ENCODE peak calls at places on chromosomes 2 and 18, in six cellular contexts. Q, U, J, X, Y and V are unnamed samples.

GRCh38 chr18:66419400-66419799 is 184.5 kb downstream of the CDH19 start:
- DNase-seq in Q (no peak), X (no peak), U (no peak), J (no peak), Y (no peak), V (no peak)

GRCh38 chr2:102103992-102104871 is 38.3 kb upstream of the IL1R1 start:
- DNase-seq in X (no peak), J (no peak), Q (peak), Y (peak), U (no peak), V (no peak)

GRCh38 chr2:223618172-223619035 is 16.2 kb upstream of the SCG2 start:
- DNase-seq in Y (no peak), U (peak), J (no peak), X (peak), Q (no peak), V (peak)

GRCh38 chr2:234437642-234438321 is 59.1 kb downstream of the ARL4C start:
- DNase-seq in Q (no peak), J (no peak), U (no peak), X (no peak), Y (no peak), V (no peak)

GRCh38 chr2:33784488-33784887 is 185.4 kb upstream of the FAM98A start:
- DNase-seq in X (no peak), Q (no peak), Y (no peak), U (no peak), J (no peak), V (no peak)

GRCh38 chr18:20971886-20972267 is 139.7 kb downstream of the ROCK1 start:
- DNase-seq in Y (peak), U (no peak), X (no peak), J (no peak), Q (peak), V (peak)

GRCh38 chr2:217151509-217152206 is 291.8 kb upstream of the TNP1 start:
- DNase-seq in Q (no peak), U (no peak), Y (peak), X (no peak), J (peak), V (peak)

GRCh38 chr18:73235491-73235890 is 367.7 kb upstream of the NETO1 start:
- DNase-seq in U (no peak), Q (peak), Y (peak), X (peak), J (peak), V (peak)

GRCh38 chr2:11500702-11501303 is 33.0 kb upstream of the GREB1 start:
- DNase-seq in U (no peak), X (no peak), Q (no peak), Y (no peak), J (no peak), V (no peak)

GRCh38 chr2:189552334-189552990 is 28.1 kb downstream of the SLC40A1 start:
- DNase-seq in U (no peak), J (no peak), Q (no peak), X (no peak), Y (no peak), V (no peak)

GRCh38 chr2:192190474-192190873 is 4.3 kb downstream of the TMEFF2 start:
- DNase-seq in U (no peak), J (no peak), Y (peak), Q (peak), X (no peak), V (no peak)

GRCh38 chr2:105857076-105857740 is 112.5 kb downstream of the NCK2 start:
- DNase-seq in X (no peak), Q (no peak), J (no peak), Y (no peak), U (no peak), V (no peak)
- H3K4me3 ChIP-seq in X (no peak), Q (no peak), J (no peak), Y (no peak), U (no peak), V (no peak)

GRCh38 chr2:231370749-231371429 is 24.6 kb upstream of the B3GNT7 start:
- DNase-seq in Q (no peak), U (no peak), X (no peak), Y (no peak), J (peak), V (peak)
- H2AK5ac ChIP-seq in Q (no peak), U (peak), X (peak), Y (no peak), J (no peak), V (peak)

GRCh38 chr18:79951545-79952456 is at the start of gene SLC66A2:
- DNase-seq in J (peak), U (peak), Y (peak), X (no peak), Q (peak), V (peak)

GRCh38 chr18:79948719-79949411 is 2.6 kb downstream of the SLC66A2 start:
- DNase-seq in X (no peak), Q (no peak), J (no peak), U (no peak), Y (no peak), V (no peak)

GRCh38 chr18:79950440-79951341 is 762 bp downstream of the SLC66A2 start:
- DNase-seq in X (no peak), J (no peak), U (no peak), Q (peak), Y (peak), V (no peak)

GRCh38 chr18:79947881-79948610 is 3.4 kb downstream of the SLC66A2 start:
- DNase-seq in X (no peak), U (no peak), J (no peak), Y (no peak), Q (no peak), V (no peak)

GRCh38 chr18:79949571-79950439 is 1.6 kb downstream of the SLC66A2 start:
- DNase-seq in Y (no peak), J (no peak), Q (no peak), U (no peak), X (no peak), V (no peak)
- H3K4me3 ChIP-seq in Y (peak), J (no peak), Q (peak), U (peak), X (no peak), V (no peak)

GRCh38 chr18:58850784-58851469 is 13.8 kb upstream of the ZNF532 start:
- DNase-seq in J (peak), Q (no peak), Y (no peak), U (no peak), X (no peak), V (no peak)
- H2AK5ac ChIP-seq in J (no peak), Q (no peak), Y (no peak), U (no peak), X (no peak), V (peak)

DNA sequence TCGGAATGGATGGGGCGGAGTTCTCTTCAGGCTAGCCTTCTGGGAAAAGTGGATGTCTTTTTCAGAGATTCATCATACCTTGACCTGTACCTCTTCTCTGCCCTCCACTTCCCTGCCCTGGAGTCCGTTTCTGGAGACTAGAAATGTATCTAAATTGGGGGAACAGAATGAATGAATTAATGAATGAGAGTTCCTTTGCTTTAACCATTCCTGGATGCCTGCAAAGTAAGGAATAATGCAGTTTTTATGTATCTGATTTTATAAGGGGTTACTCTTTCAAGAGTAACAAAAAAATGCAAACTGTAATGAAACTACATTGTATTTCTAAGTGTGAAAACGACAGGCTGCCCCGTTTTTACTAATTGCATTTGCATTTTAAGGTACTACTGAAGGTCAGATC is 2.0 kb downstream of the SOWAHC start:
- DNase-seq in Y (no peak), X (no peak), U (no peak), Q (no peak), J (no peak), V (no peak)
- H3K4me3 ChIP-seq in Y (peak), X (peak), U (peak), Q (no peak), J (no peak), V (peak)

DNA sequence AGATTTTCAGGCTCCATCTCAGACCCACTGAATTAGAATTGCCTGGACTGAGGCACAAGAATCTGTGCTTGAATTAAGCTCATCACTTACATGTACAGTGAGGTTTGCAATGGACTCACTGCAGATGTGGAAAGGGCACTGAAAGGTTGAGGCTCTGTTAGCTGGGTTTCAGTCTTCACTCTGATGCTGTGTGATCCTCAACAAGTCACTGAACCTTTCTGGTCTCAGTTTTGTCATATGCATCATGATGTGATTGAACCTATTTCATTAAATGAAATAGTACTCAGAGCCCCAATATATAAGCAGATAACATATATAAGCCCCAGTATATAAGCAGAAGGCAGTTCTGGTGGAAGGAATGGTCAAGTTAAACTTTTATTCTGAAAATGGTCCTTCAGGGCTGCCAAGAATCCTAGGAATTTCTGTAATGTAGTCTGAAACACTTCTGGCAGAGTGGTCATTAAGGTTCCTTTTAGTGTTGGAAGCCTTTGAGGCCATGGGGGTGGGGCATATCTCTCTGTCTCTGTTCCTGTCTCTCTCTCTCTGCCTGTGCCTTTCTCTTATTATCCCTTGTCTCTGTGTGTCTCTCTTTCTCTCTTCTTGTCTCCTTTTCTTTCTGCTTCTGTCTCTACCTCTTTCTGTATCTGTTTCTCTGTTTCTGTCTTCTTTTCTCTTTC is 110.4 kb downstream of the ADCYAP1 start:
- DNase-seq in X (no peak), Q (no peak), J (no peak), U (no peak), Y (no peak), V (peak)
- H2AK5ac ChIP-seq in X (peak), Q (no peak), J (no peak), U (no peak), Y (no peak), V (no peak)